ENCODE peak calls at places on chromosomes 13 and 19, in seven cellular contexts. G is EL, E is T-helper 2 cell, F is kidney tubule cell, L is nephron progenitor cell, C is hypothalamus, J is lower lobe of right lung. O is an unnamed sample.

GRCh38 chr19:35673121-35673804 is 6.9 kb downstream of the UPK1A start:
- DNase-seq in L (peak; percentile 55), F (peak; percentile 88), E (peak; percentile 84), G (peak; percentile 87), J (no peak), C (no peak), O (no peak)

GRCh38 chr13:76667551-76667950 is 218.7 kb downstream of the KCTD12 start:
- DNase-seq in C (no peak), L (no peak), G (peak; percentile 25), E (peak; percentile 5), J (no peak), F (no peak), O (no peak)

GRCh38 chr13:32984857-32985626 is 31.2 kb upstream of the KL start:
- DNase-seq in G (peak; percentile 12), F (peak; percentile 43), J (no peak), C (no peak), L (no peak), E (no peak), O (no peak)

GRCh38 chr19:10471909-10472308 is 31.2 kb downstream of the KEAP1 start:
- DNase-seq in L (no peak), E (peak; percentile 60), J (no peak), F (peak; percentile 41), C (no peak), G (peak; percentile 46), O (no peak)

GRCh38 chr19:6677924-6678689 is 8.1 kb upstream of the TNFSF14 start:
- DNase-seq in L (peak; percentile 48), J (no peak), C (no peak), F (no peak), G (no peak), E (peak; percentile 25), O (no peak)

GRCh38 chr19:6773323-6773931 is 919 bp downstream of the VAV1 start:
- DNase-seq in L (no peak), G (no peak), F (no peak), J (peak; percentile 73), E (peak; percentile 64), C (no peak), O (no peak)

GRCh38 chr13:51717786-51718398 is 86.1 kb downstream of the DHRS12 start:
- DNase-seq in J (no peak), L (no peak), F (peak; percentile 37), E (no peak), G (peak; percentile 20), C (no peak), O (no peak)

GRCh38 chr13:20332361-20333096 is 100.4 kb upstream of the GJB6 start:
- DNase-seq in E (no peak), C (no peak), G (no peak), L (no peak), J (no peak), F (no peak), O (no peak)

GRCh38 chr13:42747399-42747873 is 33.9 kb upstream of the FAM216B start:
- DNase-seq in F (peak; percentile 3), C (no peak), J (no peak), L (no peak), E (no peak), G (peak; percentile 94), O (no peak)

GRCh38 chr13:81987677-81988357 is 1646.9 kb upstream of the SPRY2 start:
- DNase-seq in J (no peak), G (no peak), C (no peak), E (no peak), L (no peak), F (no peak), O (no peak)

GRCh38 chr13:114264886-114265611 is 16.4 kb upstream of the UPF3A start:
- DNase-seq in C (no peak), J (no peak), E (no peak), F (no peak), G (peak; percentile 91), L (no peak), O (no peak)

GRCh38 chr13:46654956-46655726 is 102.2 kb downstream of the LRCH1 start:
- DNase-seq in L (no peak), F (no peak), J (no peak), E (no peak), C (no peak), G (no peak), O (no peak)

GRCh38 chr19:9622531-9622930 is 1.5 kb upstream of the ZNF561 start:
- DNase-seq in J (no peak), E (no peak), L (no peak), C (no peak), F (peak; percentile 34), G (no peak), O (no peak)

GRCh38 chr19:51010066-51010795 is 8.8 kb upstream of the KLK8 start:
- DNase-seq in G (no peak), L (no peak), F (no peak), C (no peak), E (no peak), J (no peak), O (no peak)

GRCh38 chr19:35247526-35248309 is 1.1 kb upstream of the LSR start:
- DNase-seq in G (peak; percentile 19), J (peak; percentile 90), L (peak; percentile 85), E (peak; percentile 42), F (peak; percentile 97), C (no peak), O (no peak)

GRCh38 chr13:23350009-23350408 is 83.5 kb downstream of the SACS start:
- DNase-seq in G (no peak), J (no peak), F (peak; percentile 93), E (no peak), C (no peak), L (no peak), O (no peak)

GRCh38 chr19:13401388-13401787 is 104.9 kb downstream of the CACNA1A start:
- DNase-seq in C (no peak), E (peak; percentile 7), L (no peak), G (peak; percentile 36), J (no peak), F (peak; percentile 61), O (no peak)

GRCh38 chr13:76043882-76044281 is 407.8 kb downstream of the LMO7 start:
- DNase-seq in L (no peak), E (no peak), G (no peak), F (no peak), C (no peak), J (no peak), O (no peak)

GRCh38 chr13:99224019-99224418 is 23.4 kb downstream of the UBAC2 start:
- DNase-seq in L (no peak), G (no peak), F (no peak), J (no peak), C (no peak), E (no peak), O (no peak)

GRCh38 chr13:93217701-93218100 is 8.9 kb upstream of the GPC6 start:
- DNase-seq in L (no peak), J (no peak), C (no peak), F (no peak), E (no peak), G (no peak), O (no peak)

GRCh38 chr19:10007811-10008211 is 2.5 kb downstream of the COL5A3 start:
- DNase-seq in F (no peak), E (no peak), J (no peak), L (no peak), G (peak; percentile 84), C (no peak), O (no peak)

O was measured in nucleus accumbens.